ENCODE peak calls at places on chromosomes 2 and 18, in nine cellular contexts. D is H54, E is GM12891, Z is K562, J is sigmoid colon, V is upper lobe of left lung, S is adrenal gland, K is heart left ventricle, B is HepG2. Q is an unnamed sample.

GRCh38 chr2:181411105-181411849 is 45.9 kb upstream of the ITGA4 start:
- DNase-seq in D (no peak), E (no peak), Z (no peak), J (no peak), V (no peak), S (no peak), K (peak; percentile 20), B (no peak), Q (peak; percentile 42)

GRCh38 chr18:76801567-76802505 is 20.5 kb upstream of the ZNF236 start:
- DNase-seq in D (peak; percentile 32), E (peak; percentile 88), Z (peak; percentile 71), J (peak; percentile 80), V (peak; percentile 53), S (peak; percentile 65), K (peak; percentile 48), B (peak; percentile 24), Q (peak; percentile 86)

GRCh38 chr2:60353863-60354262 is 199.6 kb downstream of the BCL11A start:
- DNase-seq in D (no peak), E (no peak), Z (no peak), J (no peak), V (no peak), S (no peak), K (no peak), B (no peak), Q (no peak)

GRCh38 chr2:120576509-120577474 is 158.9 kb upstream of the GLI2 start:
- DNase-seq in D (no peak), E (no peak), Z (no peak), J (peak; percentile 75), V (no peak), S (peak; percentile 25), K (peak; percentile 83), B (no peak), Q (no peak)

GRCh38 chr2:71067567-71068217 is 756 bp upstream of the NAGK start:
- DNase-seq in D (no peak), E (no peak), Z (no peak), J (peak; percentile 58), V (peak; percentile 32), S (no peak), K (no peak), B (no peak), Q (peak; percentile 54)

GRCh38 chr18:44896817-44897216 is 216.1 kb downstream of the SETBP1 start:
- DNase-seq in D (no peak), E (no peak), Z (no peak), J (no peak), V (no peak), S (no peak), K (no peak), B (no peak), Q (no peak)

GRCh38 chr2:165283342-165283741 is 44.1 kb downstream of the SCN2A start:
- DNase-seq in D (no peak), E (no peak), Z (no peak), J (no peak), V (no peak), S (no peak), K (no peak), B (no peak), Q (no peak)

GRCh38 chr2:66427219-66427768 is 7.6 kb upstream of the MEIS1 start:
- DNase-seq in D (no peak), E (no peak), Z (no peak), J (no peak), V (no peak), S (no peak), K (no peak), B (peak; percentile 53), Q (no peak)

GRCh38 chr18:7173216-7173615 is 55.6 kb upstream of the LAMA1 start:
- DNase-seq in D (no peak), E (no peak), Z (no peak), J (no peak), V (no peak), S (no peak), K (no peak), B (no peak), Q (no peak)

GRCh38 chr2:65922794-65923193 is 490.4 kb upstream of the SPRED2 start:
- DNase-seq in D (no peak), E (no peak), Z (no peak), J (peak; percentile 68), V (peak; percentile 70), S (peak; percentile 86), K (no peak), B (no peak), Q (no peak)

GRCh38 chr2:223459328-223459939 is 142.7 kb downstream of the SCG2 start:
- DNase-seq in D (no peak), E (no peak), Z (peak; percentile 6), J (no peak), V (no peak), S (no peak), K (no peak), B (no peak), Q (no peak)

DNA sequence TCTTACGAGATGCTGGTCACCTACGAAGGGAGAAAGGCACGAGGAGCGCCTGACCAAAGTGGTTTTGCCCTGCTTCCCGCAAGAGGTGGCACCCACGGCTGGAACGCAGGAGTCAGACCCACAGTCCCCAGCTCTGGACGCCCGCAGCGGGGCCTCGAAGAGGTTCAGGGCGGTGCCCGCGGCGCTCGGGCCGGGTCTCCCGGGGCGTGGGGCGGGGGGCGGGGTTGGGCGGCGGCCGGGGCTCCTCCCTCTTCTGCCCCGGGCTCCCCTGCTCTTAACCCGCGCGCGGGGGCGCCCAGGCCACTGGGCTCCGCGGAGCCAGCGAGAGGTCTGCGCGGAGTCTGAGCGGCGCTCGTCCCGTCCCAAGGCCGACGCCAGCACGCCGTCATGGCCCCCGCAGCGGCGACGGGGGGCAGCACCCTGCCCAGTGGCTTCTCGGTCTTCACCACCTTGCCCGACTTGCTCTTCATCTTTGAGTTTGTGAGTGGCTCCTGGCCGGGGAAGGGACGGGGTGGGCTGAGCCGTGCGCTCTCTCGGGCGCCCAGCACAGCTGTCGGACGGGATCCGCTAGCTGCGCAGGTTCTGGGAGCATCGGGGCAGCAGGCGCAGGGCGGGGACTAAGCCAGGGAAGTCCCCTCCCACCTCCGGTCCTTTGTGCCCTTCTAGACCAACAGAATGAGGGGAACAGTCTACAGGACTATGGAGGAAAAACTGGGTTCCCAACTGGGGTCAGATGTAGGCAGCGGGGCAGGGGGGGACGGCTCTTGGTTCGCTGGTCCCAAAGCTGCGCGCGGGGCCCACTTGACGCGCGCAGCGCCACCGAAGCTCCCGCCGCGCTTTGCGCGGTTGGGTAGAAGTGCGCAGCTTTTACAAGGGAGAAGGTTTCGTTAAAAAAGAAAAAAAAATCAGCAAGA is at the start of gene MAL:
- DNase-seq in D (no peak), E (no peak), Z (peak; percentile 51), J (no peak), V (no peak), S (no peak), K (no peak), B (no peak), Q (no peak)
- TF ChIP-seq POLR2A in D (no peak), E (no peak), Z (no peak), J (no peak), V (no peak), S (no peak), K (no peak), B (no peak), Q (no peak)

DNA sequence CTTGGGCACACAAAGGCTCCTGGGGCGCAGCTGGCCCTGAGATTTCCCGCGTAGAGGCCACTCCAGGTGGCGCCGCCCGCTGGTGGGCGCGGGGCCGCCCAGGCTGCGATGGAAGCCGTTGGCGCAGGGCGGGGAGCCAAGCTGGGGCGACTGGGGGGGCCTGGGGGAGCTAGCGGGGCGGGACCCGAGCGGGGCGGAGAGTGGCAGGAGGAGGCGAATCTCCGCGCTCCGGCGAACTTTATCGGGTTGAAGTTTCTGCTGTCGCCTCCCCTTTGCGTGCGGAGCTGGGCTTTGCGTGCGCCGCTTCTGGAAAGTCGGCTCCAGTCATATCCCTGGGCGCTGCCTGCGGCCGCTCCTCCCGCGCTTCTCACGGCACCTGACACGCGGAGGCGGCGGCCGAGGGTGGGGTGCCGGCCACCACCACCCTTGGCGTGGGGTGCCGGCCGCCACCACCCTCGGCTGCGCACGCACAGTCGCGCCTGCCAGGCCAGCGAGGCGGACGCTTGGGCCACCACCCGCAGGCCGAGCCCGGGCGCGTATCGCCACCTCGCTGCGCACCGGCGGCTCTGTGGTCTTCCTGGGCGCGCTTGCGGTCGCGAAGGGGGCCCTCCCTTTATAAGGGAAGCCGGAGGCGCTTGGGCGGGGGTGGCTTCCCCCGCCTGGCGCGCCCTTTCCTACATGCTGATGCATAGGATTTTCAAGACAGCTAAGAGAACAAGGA is 919 bp upstream of the CYP1B1 start:
- DNase-seq in D (peak; percentile 86), E (peak; percentile 68), Z (peak; percentile 20), J (peak; percentile 88), V (peak; percentile 83), S (peak; percentile 88), K (peak; percentile 81), B (no peak), Q (peak; percentile 62)
- TF ChIP-seq POLR2A in D (peak; percentile 17), E (no peak), Z (no peak), J (no peak), V (peak; percentile 53), S (peak; percentile 54), K (peak; percentile 69), B (no peak), Q (peak; percentile 15)

GRCh38 chr2:231554748-231555545 is 24.7 kb upstream of the NMUR1 start:
- DNase-seq in D (no peak), E (no peak), Z (no peak), J (peak; percentile 90), V (peak; percentile 72), S (peak; percentile 56), K (peak; percentile 71), B (no peak), Q (peak; percentile 12)
- TF ChIP-seq POLR2A in D (no peak), E (no peak), Z (no peak), J (no peak), V (no peak), S (no peak), K (no peak), B (no peak), Q (no peak)

GRCh38 chr2:227407601-227408089 is 19.9 kb upstream of the SCYGR1 start:
- DNase-seq in D (no peak), E (no peak), Z (no peak), J (peak; percentile 81), V (peak; percentile 83), S (peak; percentile 71), K (peak; percentile 36), B (no peak), Q (no peak)

GRCh38 chr2:227402959-227403358 is 15.2 kb upstream of the SCYGR1 start:
- DNase-seq in D (peak; percentile 23), E (no peak), Z (no peak), J (no peak), V (no peak), S (no peak), K (no peak), B (no peak), Q (no peak)

GRCh38 chr2:227410191-227410590 is 22.4 kb upstream of the SCYGR1 start:
- DNase-seq in D (no peak), E (no peak), Z (no peak), J (no peak), V (no peak), S (no peak), K (no peak), B (no peak), Q (no peak)

GRCh38 chr2:227404575-227404974 is 16.8 kb upstream of the SCYGR1 start:
- DNase-seq in D (no peak), E (no peak), Z (no peak), J (no peak), V (no peak), S (no peak), K (no peak), B (no peak), Q (no peak)

GRCh38 chr2:227406177-227407031 is 18.7 kb upstream of the SCYGR1 start:
- DNase-seq in D (peak; percentile 66), E (no peak), Z (peak; percentile 56), J (peak; percentile 68), V (peak; percentile 60), S (peak; percentile 82), K (peak; percentile 72), B (peak; percentile 99), Q (peak; percentile 80)
- TF ChIP-seq POLR2A in D (no peak), E (no peak), Z (no peak), J (no peak), V (no peak), S (no peak), K (no peak), B (no peak), Q (no peak)